ENCODE peak calls at places on chromosomes 13 and 19, in seven cellular contexts. D, I, Y, Q, E, P and N are unnamed samples.

GRCh38 chr13:102933076-102933922 is 87.5 kb downstream of the ERCC5 start:
- DNase-seq in P (no peak), Q (no peak), D (no peak), Y (no peak), I (no peak), E (no peak), N (no peak)

GRCh38 chr13:94860981-94861407 is 148.6 kb upstream of the SOX21 start:
- DNase-seq in Q (no peak), E (no peak), I (no peak), Y (no peak), D (no peak), P (no peak), N (no peak)

GRCh38 chr19:52935434-52935833 is 12.2 kb upstream of the ZNF888 start:
- DNase-seq in P (no peak), E (no peak), Q (no peak), Y (peak), D (no peak), I (no peak), N (no peak)

GRCh38 chr19:45637890-45638667 is 1.1 kb downstream of the EML2 start:
- DNase-seq in I (no peak), P (no peak), D (no peak), Q (no peak), Y (peak), E (no peak), N (no peak)

GRCh38 chr13:40271931-40272775 is 394.3 kb downstream of the FOXO1 start:
- DNase-seq in Y (peak), E (no peak), D (peak), Q (no peak), I (no peak), P (no peak), N (no peak)

GRCh38 chr13:37889102-37889501 is 19.5 kb upstream of the TRPC4 start:
- DNase-seq in P (no peak), Y (no peak), Q (no peak), I (no peak), E (no peak), D (no peak), N (no peak)

GRCh38 chr19:51688665-51689571 is 4.2 kb upstream of the SPACA6 start:
- DNase-seq in E (peak), P (peak), Q (no peak), D (peak), Y (peak), I (peak), N (peak)

GRCh38 chr19:44846455-44847143 is 502 bp downstream of the NECTIN2 start:
- DNase-seq in E (peak), I (peak), Y (no peak), Q (no peak), D (no peak), P (peak), N (no peak)

GRCh38 chr13:75440100-75440499 is 41.9 kb downstream of the TBC1D4 start:
- DNase-seq in E (no peak), Q (no peak), I (no peak), P (no peak), D (no peak), Y (no peak), N (no peak)

GRCh38 chr13:25753976-25754375 is 297.8 kb downstream of the SHISA2 start:
- DNase-seq in E (no peak), P (no peak), Q (no peak), I (no peak), Y (no peak), D (no peak), N (no peak)

GRCh38 chr13:25752957-25753540 is 298.8 kb downstream of the SHISA2 start:
- DNase-seq in D (peak), E (no peak), P (no peak), I (no peak), Q (no peak), Y (peak), N (no peak)

GRCh38 chr13:25761041-25761440 is 290.8 kb downstream of the SHISA2 start:
- DNase-seq in Q (no peak), I (no peak), D (no peak), P (no peak), E (no peak), Y (no peak), N (no peak)

GRCh38 chr13:25756251-25756650 is 295.6 kb downstream of the SHISA2 start:
- DNase-seq in D (no peak), E (no peak), Y (no peak), P (no peak), I (no peak), Q (no peak), N (no peak)

DNA sequence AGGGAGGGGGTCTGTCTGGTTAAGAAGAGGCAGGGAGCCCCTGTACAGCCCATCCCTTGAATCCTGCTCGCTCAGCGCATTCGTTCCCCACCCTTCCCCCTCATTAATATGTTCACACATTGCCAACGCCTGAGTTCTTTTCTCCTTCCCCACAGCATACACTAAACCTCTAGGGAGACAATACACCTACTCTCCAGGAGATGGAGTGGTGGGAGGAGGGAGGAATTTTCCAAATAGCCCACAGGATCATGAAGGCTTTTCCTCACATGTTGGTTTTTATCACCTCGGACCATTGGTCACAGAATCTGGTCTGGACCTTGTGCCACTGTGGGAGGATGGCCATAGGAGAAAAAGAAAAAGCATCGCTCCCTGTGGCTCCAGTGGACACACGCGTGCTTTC is 294.9 kb downstream of the SHISA2 start:
- DNase-seq in I (no peak), P (no peak), Y (no peak), Q (no peak), E (no peak), D (no peak), N (no peak)
- TF ChIP-seq CTCF in I (peak), P (no peak), Y (no peak), Q (no peak), E (no peak), D (no peak), N (peak)

DNA sequence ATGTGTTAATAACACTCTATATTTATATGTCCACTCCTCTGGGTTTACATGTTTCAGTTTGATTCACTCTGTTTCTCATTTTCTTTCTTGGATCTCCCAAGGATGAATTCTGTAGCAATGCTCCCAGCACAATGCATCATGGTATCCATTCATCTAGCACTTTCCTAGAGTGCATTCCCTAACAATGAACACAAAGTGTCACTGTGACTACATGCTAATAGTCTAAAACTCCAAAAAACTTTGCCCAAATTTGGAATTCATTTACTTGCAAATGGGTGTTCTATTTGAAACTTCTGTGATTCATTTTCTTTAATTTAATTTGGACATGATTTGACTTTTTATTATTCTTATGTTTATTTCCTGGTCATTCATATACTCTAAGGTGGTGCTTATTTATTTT is 286.3 kb downstream of the POU4F1 start:
- DNase-seq in Y (no peak), D (no peak), E (no peak), Q (no peak), I (no peak), P (no peak), N (no peak)
- TF ChIP-seq CTCF in Y (no peak), D (peak), E (no peak), Q (peak), I (peak), P (peak), N (peak)

GRCh38 chr13:32259116-32259515 is 56.0 kb downstream of the ZAR1L start:
- DNase-seq in Q (no peak), I (no peak), P (no peak), Y (no peak), D (no peak), E (no peak), N (no peak)
- TF ChIP-seq CTCF in Q (no peak), I (peak), P (no peak), Y (no peak), D (peak), E (no peak), N (no peak)

GRCh38 chr19:55340144-55340783 is 588 bp downstream of the KMT5C start:
- DNase-seq in E (no peak), P (no peak), I (no peak), D (no peak), Q (no peak), Y (no peak), N (no peak)

GRCh38 chr19:55342044-55342531 is 2.4 kb downstream of the KMT5C start:
- DNase-seq in E (no peak), Q (no peak), D (no peak), Y (no peak), I (no peak), P (no peak), N (no peak)

GRCh38 chr19:55341191-55342043 is 1.7 kb downstream of the KMT5C start:
- DNase-seq in D (peak), I (peak), E (no peak), Q (no peak), P (peak), Y (peak), N (no peak)

GRCh38 chr19:55339225-55340143 is at the start of gene KMT5C:
- DNase-seq in P (peak), Y (peak), I (peak), Q (peak), D (peak), E (peak), N (peak)

GRCh38 chr19:55340784-55341147 is 1.1 kb downstream of the KMT5C start:
- DNase-seq in Q (no peak), I (peak), Y (no peak), D (no peak), E (no peak), P (peak), N (no peak)
- TF ChIP-seq CTCF in Q (peak), I (no peak), Y (no peak), D (no peak), E (no peak), P (no peak), N (no peak)

DNA sequence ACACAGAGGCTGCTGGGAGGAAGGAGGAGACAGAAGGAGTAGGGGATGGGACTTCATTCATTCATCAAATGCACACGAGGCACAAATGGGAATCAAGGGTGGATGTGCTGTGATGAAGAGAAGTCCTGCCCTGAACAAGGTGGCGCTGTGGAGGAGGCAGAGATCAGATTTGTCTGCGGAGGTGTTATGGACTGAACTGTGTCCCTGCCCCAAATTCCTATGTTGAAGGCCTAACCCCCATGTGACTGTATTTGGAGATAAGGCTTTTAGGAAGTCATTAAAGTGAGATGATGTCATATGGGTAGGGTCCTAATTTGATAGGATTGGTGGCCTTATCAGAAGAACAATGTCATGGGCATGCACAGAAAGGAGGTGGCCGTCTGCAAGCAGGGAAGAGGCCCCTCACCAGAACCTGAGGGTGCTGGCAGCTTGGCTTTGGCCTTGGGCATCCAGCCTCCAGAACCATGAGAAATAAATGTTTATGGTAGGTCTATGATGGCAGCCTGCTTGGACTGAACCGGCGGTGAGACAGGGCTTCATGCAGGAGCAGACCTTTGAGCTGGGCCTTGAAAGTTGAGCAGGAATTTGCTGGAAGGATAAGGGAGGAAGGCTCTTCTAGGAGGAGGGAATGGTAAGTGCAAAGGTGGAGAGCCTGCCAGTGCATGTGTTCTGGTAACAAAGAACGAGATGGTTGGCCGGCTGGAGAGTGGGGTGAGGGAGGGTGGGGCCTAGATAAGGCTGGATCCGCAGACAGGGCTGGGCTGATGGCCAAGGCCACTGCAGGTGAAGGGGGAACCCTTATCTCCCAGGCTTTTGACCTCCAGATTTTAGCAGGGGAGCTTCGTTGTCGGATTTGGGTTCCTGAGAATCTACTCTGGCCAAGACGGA is 2.7 kb upstream of the CEBPA start:
- DNase-seq in E (no peak), Y (peak), P (no peak), I (no peak), Q (no peak), D (no peak), N (no peak)
- TF ChIP-seq CTCF in E (no peak), Y (no peak), P (no peak), I (no peak), Q (no peak), D (no peak), N (no peak)

DNA sequence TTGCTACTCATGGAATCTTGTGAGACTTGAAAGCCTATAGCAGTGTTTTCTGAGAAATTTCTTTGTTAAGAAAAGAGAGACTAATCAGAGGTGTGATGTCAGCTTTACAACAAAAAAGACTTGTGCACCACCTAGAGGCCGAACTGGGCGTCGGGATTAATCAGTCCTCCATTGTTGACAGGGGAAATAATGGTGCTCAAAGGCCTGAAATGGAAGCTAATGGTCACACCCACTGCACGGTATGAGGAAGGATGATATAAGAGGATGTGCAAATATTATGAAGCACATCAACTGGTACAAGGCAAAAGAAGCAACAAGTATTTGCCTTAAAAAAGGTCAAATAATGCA is 480.2 kb upstream of the MIR17HG start:
- DNase-seq in E (no peak), Q (peak), P (peak), Y (peak), I (peak), D (peak), N (no peak)
- TF ChIP-seq CTCF in E (peak), Q (peak), P (peak), Y (no peak), I (peak), D (peak), N (peak)